ENCODE peak calls at places on chromosomes 2 and 18, in seven cellular contexts. S is HCT116, Y is GM12878, Q is SK-N-SH, V is H1, T is K562, X is HepG2. G is an unnamed sample.

GRCh38 chr2:222424281-222424728 is at the start of gene SGPP2:
- DNase-seq in V (peak), Y (no peak), T (no peak), Q (no peak), S (no peak), X (no peak), G (no peak)

GRCh38 chr2:241636983-241637232 is at the start of gene THAP4:
- DNase-seq in T (peak), V (no peak), S (no peak), Y (no peak), Q (peak), X (no peak), G (no peak)

GRCh38 chr2:72035518-72036172 is 112.0 kb downstream of the CYP26B1 start:
- DNase-seq in X (no peak), Q (peak), Y (no peak), T (peak), V (no peak), S (no peak), G (no peak)

GRCh38 chr2:212794471-212794870 is 255.9 kb upstream of the ERBB4 start:
- DNase-seq in S (no peak), Q (no peak), T (no peak), V (no peak), X (no peak), Y (no peak), G (no peak)

GRCh38 chr2:186523781-186524180 is 37.7 kb downstream of the ZC3H15 start:
- DNase-seq in X (no peak), S (no peak), Q (peak), Y (no peak), V (no peak), T (no peak), G (no peak)

GRCh38 chr2:73359915-73360697 is 25.5 kb upstream of the ALMS1 start:
- DNase-seq in S (no peak), V (no peak), T (peak), X (no peak), Q (peak), Y (no peak), G (no peak)

GRCh38 chr18:48864876-48865275 is 85.9 kb downstream of the SMAD7 start:
- DNase-seq in Q (no peak), Y (no peak), V (no peak), X (no peak), S (no peak), T (no peak), G (no peak)

GRCh38 chr2:238019962-238020361 is 40.8 kb upstream of the SCLY start:
- DNase-seq in S (no peak), Y (no peak), Q (no peak), V (no peak), T (no peak), X (no peak), G (no peak)

GRCh38 chr2:29056452-29056851 is 17.9 kb downstream of the PCARE start:
- DNase-seq in V (no peak), Y (no peak), T (no peak), S (no peak), Q (no peak), X (no peak), G (no peak)

GRCh38 chr18:7221424-7222155 is 9.3 kb upstream of the LRRC30 start:
- DNase-seq in T (peak), Q (peak), Y (peak), S (peak), V (peak), X (peak), G (peak)

GRCh38 chr2:196247979-196248286 is 76.6 kb upstream of the STK17B start:
- DNase-seq in Y (no peak), Q (no peak), X (no peak), T (no peak), V (no peak), S (no peak), G (no peak)

GRCh38 chr2:208031608-208032019 is 6.3 kb upstream of the PLEKHM3 start:
- DNase-seq in X (peak), Y (no peak), V (no peak), S (no peak), T (no peak), Q (no peak), G (no peak)

GRCh38 chr2:233857511-233858118 is 3.3 kb upstream of the HJURP start:
- DNase-seq in S (no peak), Y (no peak), Q (no peak), T (peak), V (peak), X (no peak), G (no peak)

GRCh38 chr18:51229328-51229727 is 31.8 kb upstream of the MEX3C start:
- DNase-seq in T (no peak), X (no peak), S (no peak), Y (no peak), V (no peak), Q (no peak), G (no peak)

GRCh38 chr2:112465373-112465772 is 16.6 kb upstream of the TTL start:
- DNase-seq in S (no peak), Q (peak), X (peak), V (no peak), Y (no peak), T (no peak), G (no peak)

GRCh38 chr2:241064008-241064801 is 37.9 kb downstream of the MTERF4 start:
- DNase-seq in T (no peak), S (peak), V (peak), Y (no peak), Q (peak), X (no peak), G (no peak)

GRCh38 chr2:109226128-109226527 is 97.1 kb downstream of the SH3RF3 start:
- DNase-seq in Q (no peak), T (no peak), S (no peak), Y (no peak), X (peak), V (no peak), G (no peak)

GRCh38 chr2:72028351-72028995 is 119.2 kb downstream of the CYP26B1 start:
- DNase-seq in V (no peak), Q (no peak), S (no peak), X (no peak), T (no peak), Y (no peak), G (no peak)

GRCh38 chr2:229586746-229587705 is 127.3 kb downstream of the DNER start:
- DNase-seq in V (peak), X (peak), S (peak), Q (peak), T (peak), Y (no peak), G (peak)

GRCh38 chr2:83055338-83056010 is 1403.6 kb downstream of the SUCLG1 start:
- DNase-seq in X (no peak), Q (no peak), T (no peak), V (no peak), Y (no peak), S (no peak), G (no peak)

GRCh38 chr2:128623776-128624424 is 305.2 kb upstream of the HS6ST1 start:
- DNase-seq in V (no peak), Q (no peak), Y (peak), S (no peak), X (no peak), T (no peak), G (no peak)

GRCh38 chr18:36297419-36298112 is at the start of gene FHOD3:
- DNase-seq in S (no peak), V (peak), X (no peak), T (peak), Q (peak), Y (no peak), G (no peak)

GRCh38 chr18:36672437-36673344 is 156.1 kb downstream of the TPGS2 start:
- DNase-seq in T (no peak), X (no peak), V (no peak), Y (no peak), Q (no peak), S (no peak), G (no peak)

GRCh38 chr2:154443919-154444318 is 254.6 kb upstream of the KCNJ3 start:
- DNase-seq in Q (no peak), V (no peak), Y (no peak), T (no peak), X (no peak), S (no peak), G (no peak)

GRCh38 chr2:206480161-206480560 is 36.8 kb downstream of the ADAM23 start:
- DNase-seq in X (no peak), V (no peak), S (no peak), Q (no peak), T (no peak), Y (no peak), G (no peak)

GRCh38 chr2:30336978-30337841 is 105.9 kb downstream of the LBH start:
- DNase-seq in X (no peak), V (no peak), Y (peak), S (no peak), T (no peak), Q (no peak), G (no peak)

GRCh38 chr2:113274427-113274826 is 4.3 kb downstream of the PAX8 start:
- DNase-seq in Y (no peak), Q (no peak), S (no peak), X (no peak), V (no peak), T (no peak), G (no peak)

GRCh38 chr2:100269889-100270288 is 52.4 kb downstream of the LONRF2 start:
- DNase-seq in V (no peak), T (no peak), Y (no peak), Q (no peak), S (no peak), X (no peak), G (no peak)

GRCh38 chr2:27191107-27191829 is 20.6 kb upstream of the ATRAID start:
- DNase-seq in X (peak), S (peak), Y (no peak), V (no peak), Q (peak), T (peak), G (peak)

GRCh38 chr2:19369341-19369955 is 11.0 kb upstream of the OSR1 start:
- DNase-seq in V (no peak), T (no peak), Q (no peak), S (peak), X (peak), Y (no peak), G (no peak)

GRCh38 chr2:129805889-129806288 is 173.6 kb upstream of the RAB6C start:
- DNase-seq in V (no peak), Y (no peak), Q (no peak), T (no peak), S (no peak), X (no peak), G (no peak)

GRCh38 chr2:170770008-170770303 is 222 bp upstream of the ERICH2 start:
- DNase-seq in V (no peak), X (no peak), S (no peak), Y (no peak), T (no peak), Q (no peak), G (no peak)

GRCh38 chr18:61896767-61897166 is 4.0 kb upstream of the RNF152 start:
- DNase-seq in X (no peak), V (no peak), S (no peak), T (no peak), Y (no peak), Q (peak), G (no peak)

GRCh38 chr2:120223034-120223912 is at the start of gene TMEM185B:
- DNase-seq in T (peak), S (peak), V (peak), Y (no peak), X (peak), Q (peak), G (no peak)
- TF ChIP-seq CTCF in T (peak), S (peak), V (peak), Y (peak), X (peak), Q (peak), G (no peak)

GRCh38 chr2:46411245-46411641 is 68.1 kb upstream of the TMEM247 start:
- DNase-seq in S (no peak), Y (no peak), V (no peak), X (no peak), Q (no peak), T (no peak), G (no peak)

GRCh38 chr2:46412010-46412409 is 67.4 kb upstream of the TMEM247 start:
- DNase-seq in Q (no peak), T (no peak), X (no peak), V (no peak), S (no peak), Y (no peak), G (no peak)

GRCh38 chr2:46413111-46413510 is 66.3 kb upstream of the TMEM247 start:
- DNase-seq in Y (no peak), V (no peak), S (no peak), Q (no peak), X (no peak), T (no peak), G (no peak)

GRCh38 chr2:46409756-46410155 is 69.6 kb upstream of the TMEM247 start:
- DNase-seq in Y (no peak), V (no peak), T (no peak), X (no peak), S (no peak), Q (no peak), G (no peak)

DNA sequence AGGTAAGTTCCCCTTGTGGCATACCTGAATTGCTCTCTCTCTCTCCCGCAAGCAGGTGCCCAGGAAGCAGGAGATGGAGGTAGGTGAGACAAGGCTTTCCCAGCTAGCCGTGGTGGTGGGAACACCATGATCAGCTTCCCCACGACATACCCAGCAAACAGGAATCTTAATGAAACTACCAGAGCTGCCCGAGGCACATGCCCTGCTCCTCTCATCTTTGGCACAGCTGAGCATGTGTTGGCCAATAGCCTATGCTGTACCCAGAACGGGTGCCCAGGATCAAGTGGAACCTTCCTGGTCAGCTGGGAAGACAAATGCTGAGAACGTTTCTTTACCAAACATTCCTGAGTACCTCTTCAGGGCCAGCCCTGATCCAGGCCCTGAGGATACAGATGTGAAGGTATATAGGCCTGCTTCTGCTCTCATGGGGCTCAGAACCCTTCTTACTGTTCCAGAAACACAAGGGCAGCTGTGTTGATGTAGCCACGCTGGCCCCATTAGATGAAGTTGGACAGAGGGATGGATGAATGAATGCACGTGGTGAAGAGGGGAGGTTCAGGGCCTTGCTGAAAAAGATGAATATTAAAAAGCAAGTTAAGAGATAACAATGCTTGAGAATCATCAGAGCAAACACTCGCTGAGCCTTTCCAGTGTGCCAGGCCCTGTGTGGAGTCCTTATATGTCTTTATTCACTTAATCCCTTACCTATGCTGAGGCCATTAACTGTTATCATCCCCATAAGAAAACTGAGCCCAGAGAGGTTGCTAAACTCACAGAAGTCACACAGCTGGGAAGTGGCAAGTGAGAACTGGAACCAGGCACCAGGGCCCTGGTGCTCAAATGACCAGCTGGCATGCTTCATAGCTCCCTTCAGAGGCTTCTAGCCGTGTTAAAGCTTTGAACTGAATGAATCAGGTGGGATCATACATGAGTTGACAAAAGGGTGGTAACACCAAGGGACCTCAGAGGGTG is 68.8 kb upstream of the TMEM247 start:
- DNase-seq in X (no peak), V (no peak), S (no peak), Q (no peak), Y (no peak), T (no peak), G (no peak)
- TF ChIP-seq SIN3A in X (no peak), V (no peak), S (no peak), Q (no peak), Y (no peak), T (no peak), G (no peak)

GRCh38 chr2:173962583-173963110 is 2.5 kb downstream of the SP3 start:
- DNase-seq in Y (no peak), V (no peak), Q (no peak), S (no peak), X (no peak), T (no peak), G (no peak)
- H3K27ac ChIP-seq in Y (peak), V (no peak), Q (peak), S (peak), X (peak), T (peak), G (peak)

GRCh38 chr2:104125096-104125495 is 728.8 kb upstream of the POU3F3 start:
- DNase-seq in Q (no peak), V (no peak), Y (no peak), X (no peak), S (no peak), T (no peak), G (no peak)
- TF ChIP-seq CTCF in Q (no peak), V (no peak), Y (no peak), X (no peak), S (no peak), T (no peak), G (no peak)

GRCh38 chr2:145190031-145190703 is 670.2 kb upstream of the ZEB2 start:
- DNase-seq in Q (no peak), X (no peak), V (no peak), S (no peak), Y (no peak), T (no peak), G (no peak)
- TF ChIP-seq SIN3A in Q (no peak), X (no peak), V (no peak), S (no peak), Y (no peak), T (no peak), G (no peak)

DNA sequence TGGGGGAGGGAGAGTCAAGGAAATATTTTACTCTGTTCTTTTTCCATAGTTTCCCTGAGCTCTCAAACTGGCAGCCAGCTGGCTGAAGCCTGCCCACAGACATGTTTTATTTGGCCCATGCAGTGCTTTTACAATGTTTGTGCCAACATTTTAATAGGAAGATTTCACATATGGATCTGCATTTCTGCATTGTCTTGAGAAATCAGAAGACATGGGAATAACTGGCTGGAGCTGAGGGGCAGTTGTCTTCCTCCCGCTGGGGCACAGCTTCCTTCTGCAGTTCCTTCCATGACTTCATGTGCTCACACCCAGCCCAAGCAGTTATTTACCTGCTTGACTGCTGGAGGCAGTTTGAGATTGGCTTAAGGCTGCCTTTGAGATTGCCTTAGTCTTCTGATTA is 74.4 kb downstream of the PLCL1 start:
- DNase-seq in T (no peak), Y (no peak), Q (no peak), V (no peak), X (no peak), S (no peak), G (no peak)
- H3K27ac ChIP-seq in T (peak), Y (no peak), Q (peak), V (no peak), X (no peak), S (no peak), G (no peak)

GRCh38 chr2:202009019-202009481 is 24.6 kb upstream of the FZD7 start:
- DNase-seq in S (no peak), T (no peak), Q (peak), V (no peak), Y (no peak), X (no peak), G (no peak)

GRCh38 chr2:202009563-202009962 is 24.1 kb upstream of the FZD7 start:
- DNase-seq in X (no peak), Q (no peak), S (no peak), T (no peak), Y (no peak), V (no peak), G (no peak)

GRCh38 chr2:202002381-202002780 is 31.3 kb upstream of the FZD7 start:
- DNase-seq in T (no peak), V (no peak), Q (no peak), Y (no peak), X (no peak), S (no peak), G (no peak)

GRCh38 chr2:202005272-202005887 is 28.3 kb upstream of the FZD7 start:
- DNase-seq in S (no peak), T (no peak), Q (no peak), X (no peak), Y (peak), V (no peak), G (no peak)

DNA sequence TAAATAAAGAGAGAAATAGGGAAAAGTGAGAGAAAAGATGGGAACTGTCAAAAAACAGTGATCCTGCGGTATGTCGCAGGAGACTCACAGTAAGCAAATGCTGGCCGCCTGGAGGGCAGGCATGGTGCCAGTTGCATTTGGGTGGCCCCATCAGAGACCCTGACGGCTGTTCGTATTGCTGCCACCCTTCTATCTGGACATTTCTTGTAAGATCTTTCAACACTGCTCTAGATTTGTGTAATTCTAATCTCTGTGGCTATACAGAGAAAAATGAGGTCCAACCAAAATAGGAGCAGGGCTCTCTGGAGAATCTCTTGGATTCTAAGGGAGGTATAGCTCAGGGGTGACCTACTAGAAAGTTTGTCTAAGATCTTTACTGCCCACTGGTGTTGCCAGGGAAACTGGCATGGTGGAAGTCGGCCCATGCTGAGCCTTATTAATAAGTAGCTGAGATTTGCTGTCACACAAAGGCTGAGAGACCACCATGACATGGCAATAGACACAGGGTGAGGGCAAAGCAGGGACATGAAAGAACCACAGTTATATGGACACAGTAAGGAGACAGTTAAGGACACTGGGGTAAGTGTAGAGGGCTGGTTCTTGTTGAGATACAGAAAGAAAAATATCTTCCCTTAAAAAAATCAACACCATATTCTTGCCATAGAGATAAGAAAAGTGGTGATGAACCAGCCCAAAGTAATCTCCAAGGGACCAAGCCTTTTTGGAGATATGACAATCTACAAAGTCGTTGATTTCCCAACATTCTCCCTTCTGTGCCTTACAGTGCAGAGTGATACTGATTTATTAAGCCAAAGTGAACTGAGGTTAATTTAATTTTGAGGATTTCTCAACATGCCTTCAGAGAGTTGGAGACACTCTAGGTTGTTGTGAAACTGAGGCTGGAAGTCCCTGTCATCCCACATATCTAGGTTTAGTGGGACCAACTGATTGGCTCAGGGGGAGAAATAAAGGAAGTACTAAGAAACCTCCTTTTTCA is 26.3 kb upstream of the FZD7 start:
- DNase-seq in T (no peak), V (no peak), S (no peak), X (no peak), Q (no peak), Y (no peak), G (no peak)
- TF ChIP-seq CTCF in T (no peak), V (no peak), S (no peak), X (no peak), Q (peak), Y (no peak), G (no peak)

GRCh38 chr18:46070683-46071614 is 1.1 kb downstream of the PSTPIP2 start:
- DNase-seq in Q (peak), V (peak), Y (no peak), S (no peak), X (no peak), T (no peak), G (no peak)
- TF ChIP-seq SIN3A in Q (no peak), V (no peak), Y (no peak), S (no peak), X (no peak), T (no peak), G (no peak)